ENCODE peak calls at places on chromosomes 13 and 19, in eight cellular contexts. One of them, this sample, is unnamed.

GRCh38 chr13:25276748-25277147 is 10.5 kb downstream of the MTMR6 start:
- DNase-seq in adrenal gland: no peak
- DNase-seq in caudate nucleus: no peak
- DNase-seq in stimulated activated CD8-positive, alpha-beta memory T cell treated with anti-CD3 and anti-CD28 coated beads, Interleukin-15, amount 100 ng/mL, for 24 hours: no peak
- DNase-seq in neural progenitor cell: no peak
- DNase-seq in CD8-positive, alpha-beta memory T cell: no peak
- DNase-seq in SK-N-SH: no peak
- DNase-seq in NCI-H1105: no peak
- DNase-seq in this sample: no peak

GRCh38 chr13:113552786-113553540 is 31.6 kb upstream of the TFDP1 start:
- DNase-seq in CD8-positive, alpha-beta memory T cell: no peak
- DNase-seq in adrenal gland: peak
- DNase-seq in caudate nucleus: no peak
- DNase-seq in neural progenitor cell: no peak
- DNase-seq in NCI-H1105: no peak
- DNase-seq in SK-N-SH: no peak
- DNase-seq in stimulated activated CD8-positive, alpha-beta memory T cell treated with anti-CD3 and anti-CD28 coated beads, Interleukin-15, amount 100 ng/mL, for 24 hours: no peak
- DNase-seq in this sample: no peak

GRCh38 chr13:106815545-106815944 is 247.6 kb upstream of the ARGLU1 start:
- DNase-seq in adrenal gland: no peak
- DNase-seq in neural progenitor cell: no peak
- DNase-seq in CD8-positive, alpha-beta memory T cell: no peak
- DNase-seq in stimulated activated CD8-positive, alpha-beta memory T cell treated with anti-CD3 and anti-CD28 coated beads, Interleukin-15, amount 100 ng/mL, for 24 hours: no peak
- DNase-seq in NCI-H1105: no peak
- DNase-seq in caudate nucleus: no peak
- DNase-seq in SK-N-SH: no peak
- DNase-seq in this sample: no peak

GRCh38 chr13:20505405-20506366 is 20.0 kb downstream of the CRYL1 start:
- DNase-seq in CD8-positive, alpha-beta memory T cell: no peak
- DNase-seq in SK-N-SH: no peak
- DNase-seq in stimulated activated CD8-positive, alpha-beta memory T cell treated with anti-CD3 and anti-CD28 coated beads, Interleukin-15, amount 100 ng/mL, for 24 hours: no peak
- DNase-seq in neural progenitor cell: no peak
- DNase-seq in caudate nucleus: no peak
- DNase-seq in NCI-H1105: no peak
- DNase-seq in adrenal gland: peak
- DNase-seq in this sample: no peak

GRCh38 chr19:7078007-7078406 is 8.5 kb downstream of the ZNF557 start:
- DNase-seq in stimulated activated CD8-positive, alpha-beta memory T cell treated with anti-CD3 and anti-CD28 coated beads, Interleukin-15, amount 100 ng/mL, for 24 hours: no peak
- DNase-seq in neural progenitor cell: no peak
- DNase-seq in caudate nucleus: no peak
- DNase-seq in SK-N-SH: no peak
- DNase-seq in CD8-positive, alpha-beta memory T cell: no peak
- DNase-seq in adrenal gland: no peak
- DNase-seq in NCI-H1105: no peak
- DNase-seq in this sample: no peak

GRCh38 chr13:36673838-36674326 is at the start of gene SERTM1:
- DNase-seq in SK-N-SH: peak
- DNase-seq in caudate nucleus: no peak
- DNase-seq in neural progenitor cell: peak
- DNase-seq in NCI-H1105: peak
- DNase-seq in stimulated activated CD8-positive, alpha-beta memory T cell treated with anti-CD3 and anti-CD28 coated beads, Interleukin-15, amount 100 ng/mL, for 24 hours: no peak
- DNase-seq in adrenal gland: peak
- DNase-seq in CD8-positive, alpha-beta memory T cell: no peak
- DNase-seq in this sample: peak

GRCh38 chr13:113431171-113431570 is 22.1 kb downstream of the ADPRHL1 start:
- DNase-seq in stimulated activated CD8-positive, alpha-beta memory T cell treated with anti-CD3 and anti-CD28 coated beads, Interleukin-15, amount 100 ng/mL, for 24 hours: no peak
- DNase-seq in NCI-H1105: no peak
- DNase-seq in SK-N-SH: no peak
- DNase-seq in CD8-positive, alpha-beta memory T cell: no peak
- DNase-seq in neural progenitor cell: peak
- DNase-seq in adrenal gland: no peak
- DNase-seq in caudate nucleus: no peak
- DNase-seq in this sample: no peak

GRCh38 chr19:3073159-3073563 is 10.9 kb upstream of the TLE5 start:
- DNase-seq in neural progenitor cell: no peak
- DNase-seq in stimulated activated CD8-positive, alpha-beta memory T cell treated with anti-CD3 and anti-CD28 coated beads, Interleukin-15, amount 100 ng/mL, for 24 hours: no peak
- DNase-seq in SK-N-SH: peak
- DNase-seq in CD8-positive, alpha-beta memory T cell: no peak
- DNase-seq in adrenal gland: no peak
- DNase-seq in caudate nucleus: no peak
- DNase-seq in NCI-H1105: peak
- DNase-seq in this sample: no peak

GRCh38 chr19:7550169-7550770 is 14.8 kb downstream of the PNPLA6 start:
- DNase-seq in stimulated activated CD8-positive, alpha-beta memory T cell treated with anti-CD3 and anti-CD28 coated beads, Interleukin-15, amount 100 ng/mL, for 24 hours: no peak
- DNase-seq in adrenal gland: no peak
- DNase-seq in caudate nucleus: no peak
- DNase-seq in neural progenitor cell: no peak
- DNase-seq in CD8-positive, alpha-beta memory T cell: no peak
- DNase-seq in SK-N-SH: peak
- DNase-seq in NCI-H1105: no peak
- DNase-seq in this sample: peak

GRCh38 chr13:94967183-94968039 is 255.1 kb upstream of the SOX21 start:
- DNase-seq in SK-N-SH: peak
- DNase-seq in NCI-H1105: no peak
- DNase-seq in CD8-positive, alpha-beta memory T cell: no peak
- DNase-seq in stimulated activated CD8-positive, alpha-beta memory T cell treated with anti-CD3 and anti-CD28 coated beads, Interleukin-15, amount 100 ng/mL, for 24 hours: no peak
- DNase-seq in caudate nucleus: peak
- DNase-seq in adrenal gland: no peak
- DNase-seq in neural progenitor cell: peak
- DNase-seq in this sample: peak

GRCh38 chr19:32224371-32225244 is 120.8 kb upstream of the ZNF507 start:
- DNase-seq in adrenal gland: peak
- DNase-seq in NCI-H1105: no peak
- DNase-seq in stimulated activated CD8-positive, alpha-beta memory T cell treated with anti-CD3 and anti-CD28 coated beads, Interleukin-15, amount 100 ng/mL, for 24 hours: peak
- DNase-seq in CD8-positive, alpha-beta memory T cell: peak
- DNase-seq in caudate nucleus: no peak
- DNase-seq in SK-N-SH: peak
- DNase-seq in neural progenitor cell: peak
- DNase-seq in this sample: peak

GRCh38 chr13:30346159-30346788 is 38.9 kb upstream of the KATNAL1 start:
- DNase-seq in SK-N-SH: no peak
- DNase-seq in stimulated activated CD8-positive, alpha-beta memory T cell treated with anti-CD3 and anti-CD28 coated beads, Interleukin-15, amount 100 ng/mL, for 24 hours: peak
- DNase-seq in caudate nucleus: no peak
- DNase-seq in neural progenitor cell: no peak
- DNase-seq in NCI-H1105: no peak
- DNase-seq in adrenal gland: no peak
- DNase-seq in CD8-positive, alpha-beta memory T cell: peak
- DNase-seq in this sample: no peak

GRCh38 chr19:13842294-13843103 is 34.4 kb upstream of the NANOS3 start:
- DNase-seq in caudate nucleus: peak
- DNase-seq in adrenal gland: peak
- DNase-seq in SK-N-SH: peak
- DNase-seq in stimulated activated CD8-positive, alpha-beta memory T cell treated with anti-CD3 and anti-CD28 coated beads, Interleukin-15, amount 100 ng/mL, for 24 hours: no peak
- DNase-seq in NCI-H1105: no peak
- DNase-seq in CD8-positive, alpha-beta memory T cell: peak
- DNase-seq in neural progenitor cell: peak
- DNase-seq in this sample: peak

GRCh38 chr19:1119475-1120217 is 15.9 kb downstream of the GPX4 start:
- DNase-seq in SK-N-SH: no peak
- DNase-seq in neural progenitor cell: no peak
- DNase-seq in caudate nucleus: no peak
- DNase-seq in adrenal gland: no peak
- DNase-seq in stimulated activated CD8-positive, alpha-beta memory T cell treated with anti-CD3 and anti-CD28 coated beads, Interleukin-15, amount 100 ng/mL, for 24 hours: no peak
- DNase-seq in CD8-positive, alpha-beta memory T cell: no peak
- DNase-seq in NCI-H1105: no peak
- DNase-seq in this sample: peak

GRCh38 chr19:41564515-41565383 is 11.2 kb upstream of the CEACAM21 start:
- DNase-seq in neural progenitor cell: peak
- DNase-seq in SK-N-SH: peak
- DNase-seq in NCI-H1105: no peak
- DNase-seq in CD8-positive, alpha-beta memory T cell: no peak
- DNase-seq in stimulated activated CD8-positive, alpha-beta memory T cell treated with anti-CD3 and anti-CD28 coated beads, Interleukin-15, amount 100 ng/mL, for 24 hours: no peak
- DNase-seq in adrenal gland: no peak
- DNase-seq in caudate nucleus: no peak
- DNase-seq in this sample: no peak

GRCh38 chr13:91142572-91142971 is 204.9 kb upstream of the MIR17HG start:
- DNase-seq in SK-N-SH: no peak
- DNase-seq in caudate nucleus: no peak
- DNase-seq in stimulated activated CD8-positive, alpha-beta memory T cell treated with anti-CD3 and anti-CD28 coated beads, Interleukin-15, amount 100 ng/mL, for 24 hours: no peak
- DNase-seq in neural progenitor cell: no peak
- DNase-seq in adrenal gland: no peak
- DNase-seq in NCI-H1105: no peak
- DNase-seq in CD8-positive, alpha-beta memory T cell: no peak
- DNase-seq in this sample: no peak

GRCh38 chr13:33751151-33751550 is 66.8 kb upstream of the RFC3 start:
- DNase-seq in NCI-H1105: no peak
- DNase-seq in stimulated activated CD8-positive, alpha-beta memory T cell treated with anti-CD3 and anti-CD28 coated beads, Interleukin-15, amount 100 ng/mL, for 24 hours: no peak
- DNase-seq in caudate nucleus: no peak
- DNase-seq in CD8-positive, alpha-beta memory T cell: no peak
- DNase-seq in SK-N-SH: no peak
- DNase-seq in adrenal gland: no peak
- DNase-seq in neural progenitor cell: no peak
- DNase-seq in this sample: no peak

GRCh38 chr13:47853236-47853635 is 147.8 kb downstream of the SUCLA2 start:
- DNase-seq in CD8-positive, alpha-beta memory T cell: no peak
- DNase-seq in neural progenitor cell: no peak
- DNase-seq in caudate nucleus: no peak
- DNase-seq in SK-N-SH: no peak
- DNase-seq in adrenal gland: no peak
- DNase-seq in NCI-H1105: no peak
- DNase-seq in stimulated activated CD8-positive, alpha-beta memory T cell treated with anti-CD3 and anti-CD28 coated beads, Interleukin-15, amount 100 ng/mL, for 24 hours: no peak
- DNase-seq in this sample: no peak

GRCh38 chr13:110036060-110036459 is 249.7 kb upstream of the IRS2 start:
- DNase-seq in CD8-positive, alpha-beta memory T cell: no peak
- DNase-seq in neural progenitor cell: no peak
- DNase-seq in NCI-H1105: no peak
- DNase-seq in caudate nucleus: no peak
- DNase-seq in stimulated activated CD8-positive, alpha-beta memory T cell treated with anti-CD3 and anti-CD28 coated beads, Interleukin-15, amount 100 ng/mL, for 24 hours: no peak
- DNase-seq in adrenal gland: no peak
- DNase-seq in SK-N-SH: no peak
- DNase-seq in this sample: no peak

GRCh38 chr13:101845501-101846012 is 393.1 kb downstream of the ITGBL1 start:
- DNase-seq in NCI-H1105: no peak
- DNase-seq in neural progenitor cell: peak
- DNase-seq in adrenal gland: no peak
- DNase-seq in stimulated activated CD8-positive, alpha-beta memory T cell treated with anti-CD3 and anti-CD28 coated beads, Interleukin-15, amount 100 ng/mL, for 24 hours: no peak
- DNase-seq in caudate nucleus: no peak
- DNase-seq in CD8-positive, alpha-beta memory T cell: no peak
- DNase-seq in SK-N-SH: no peak
- DNase-seq in this sample: no peak

GRCh38 chr19:33472696-33473624 is 48.6 kb downstream of the PEPD start:
- DNase-seq in CD8-positive, alpha-beta memory T cell: no peak
- DNase-seq in SK-N-SH: no peak
- DNase-seq in caudate nucleus: no peak
- DNase-seq in NCI-H1105: no peak
- DNase-seq in adrenal gland: peak
- DNase-seq in neural progenitor cell: no peak
- DNase-seq in stimulated activated CD8-positive, alpha-beta memory T cell treated with anti-CD3 and anti-CD28 coated beads, Interleukin-15, amount 100 ng/mL, for 24 hours: no peak
- DNase-seq in this sample: no peak

This sample was measured in left ventricle myocardium superior.